ENCODE peak calls at places on chromosomes 3 and 15, in four cellular contexts. H, D, T and L are unnamed samples.

GRCh38 chr15:61327019-61327631 is 98.0 kb upstream of the RORA start:
- DNase-seq in H (no peak), D (no peak), T (no peak), L (no peak)

GRCh38 chr3:138578141-138578540 is 15.9 kb downstream of the CEP70 start:
- DNase-seq in H (no peak), D (no peak), T (no peak), L (no peak)

GRCh38 chr3:71690222-71690821 is 34.9 kb downstream of the EIF4E3 start:
- DNase-seq in H (peak), D (no peak), T (no peak), L (peak)

GRCh38 chr15:81190922-81191507 is 5.7 kb upstream of the IL16 start:
- DNase-seq in H (no peak), D (no peak), T (no peak), L (no peak)

GRCh38 chr15:95608371-95608770 is 722.1 kb upstream of the NR2F2 start:
- DNase-seq in H (no peak), D (no peak), T (no peak), L (no peak)

GRCh38 chr3:74079961-74080562 is 455.3 kb upstream of the PDZRN3 start:
- DNase-seq in H (no peak), D (no peak), T (no peak), L (no peak)

GRCh38 chr3:168002786-168003368 is 92.8 kb downstream of the GOLIM4 start:
- DNase-seq in H (peak), D (no peak), T (no peak), L (no peak)

GRCh38 chr15:70272565-70273355 is 175.0 kb upstream of the TLE3 start:
- DNase-seq in H (no peak), D (no peak), T (no peak), L (no peak)

GRCh38 chr15:80160570-80161156 is 7.9 kb downstream of the FAH start:
- DNase-seq in H (peak), D (no peak), T (peak), L (peak)

GRCh38 chr3:142977399-142977728 is 13.9 kb upstream of the PAQR9 start:
- DNase-seq in H (peak), D (no peak), T (no peak), L (no peak)

GRCh38 chr3:48406443-48407431 is 23.1 kb downstream of the PLXNB1 start:
- DNase-seq in H (no peak), D (no peak), T (no peak), L (no peak)

GRCh38 chr3:155809181-155809580 is 3.1 kb upstream of the C3orf33 start:
- DNase-seq in H (peak), D (no peak), T (no peak), L (no peak)

GRCh38 chr3:30646181-30646876 is 39.9 kb downstream of the TGFBR2 start:
- DNase-seq in H (no peak), D (no peak), T (no peak), L (peak)

GRCh38 chr15:49610166-49610918 is 10.3 kb downstream of the FAM227B start:
- DNase-seq in H (no peak), D (no peak), T (no peak), L (no peak)

GRCh38 chr3:9649791-9650521 is 651 bp downstream of the MTMR14 start:
- DNase-seq in H (no peak), D (no peak), T (no peak), L (no peak)

GRCh38 chr3:33883538-33884203 is 85.2 kb downstream of the PDCD6IP start:
- DNase-seq in H (peak), D (peak), T (peak), L (no peak)

GRCh38 chr3:146163584-146163983 is 2.6 kb upstream of the PLOD2 start:
- DNase-seq in H (peak), D (peak), T (no peak), L (peak)

GRCh38 chr15:77542491-77543001 is 90.2 kb downstream of the LINGO1 start:
- DNase-seq in H (peak), D (no peak), T (no peak), L (no peak)

GRCh38 chr15:69692342-69692741 is 239.7 kb downstream of the RPLP1 start:
- DNase-seq in H (no peak), D (no peak), T (no peak), L (no peak)

GRCh38 chr15:77455696-77456293 is 35.1 kb downstream of the HMG20A start:
- DNase-seq in H (peak), D (no peak), T (no peak), L (peak)

GRCh38 chr15:63369296-63369695 is 12.3 kb downstream of the CA12 start:
- DNase-seq in H (no peak), D (no peak), T (no peak), L (no peak)

GRCh38 chr15:32952901-32953889 is 235.4 kb downstream of the GREM1 start:
- DNase-seq in H (peak), D (no peak), T (no peak), L (no peak)

GRCh38 chr15:67174864-67175573 is 79.4 kb downstream of the AAGAB start:
- DNase-seq in H (no peak), D (peak), T (no peak), L (no peak)

GRCh38 chr15:91254766-91255165 is 154.7 kb downstream of the SV2B start:
- DNase-seq in H (no peak), D (no peak), T (no peak), L (no peak)

GRCh38 chr3:99753268-99753975 is 64.2 kb upstream of the CMSS1 start:
- DNase-seq in H (peak), D (peak), T (peak), L (no peak)

GRCh38 chr3:107443461-107443860 is 66.2 kb downstream of the CCDC54 start:
- DNase-seq in H (no peak), D (no peak), T (no peak), L (no peak)

GRCh38 chr15:76795217-76795616 is 109.9 kb downstream of the SCAPER start:
- DNase-seq in H (no peak), D (no peak), T (no peak), L (no peak)

DNA sequence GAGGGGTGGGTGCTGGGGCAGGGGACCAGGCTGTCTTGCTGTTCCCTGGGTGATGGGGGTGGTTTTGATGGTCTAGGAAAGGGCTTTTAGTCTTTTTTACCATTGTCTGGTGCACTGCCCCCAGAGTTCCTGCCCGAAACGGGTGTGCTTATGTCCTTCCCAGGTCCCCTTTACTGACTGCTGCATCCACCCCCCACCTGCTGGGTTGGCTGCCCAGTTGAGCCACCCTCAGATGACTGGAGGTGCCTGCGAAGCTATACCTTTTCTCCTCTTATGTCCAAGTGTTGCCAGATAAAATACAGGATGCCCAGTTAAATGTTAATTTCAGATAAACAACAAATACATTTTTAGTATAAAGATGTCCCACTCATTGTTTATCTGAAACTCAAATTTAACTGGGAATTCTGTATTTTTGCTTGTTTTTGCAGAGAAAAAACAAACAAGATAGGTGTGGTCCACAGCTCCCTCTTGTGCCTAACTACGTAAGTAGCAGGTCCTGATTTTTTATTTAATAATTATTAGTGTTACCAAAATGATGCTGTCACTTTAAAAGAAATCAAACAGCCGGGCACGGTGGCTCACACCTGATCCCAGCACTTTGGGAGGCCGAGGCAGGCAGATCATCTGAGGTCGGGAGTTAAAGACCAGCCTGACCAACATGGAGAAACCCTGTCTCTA is 6.1 kb upstream of the RPP14 start:
- DNase-seq in H (peak), D (no peak), T (peak), L (peak)
- TF ChIP-seq CTCF in H (peak), D (peak), T (peak), L (peak)

GRCh38 chr3:29582310-29582709 is 301.4 kb downstream of the RBMS3 start:
- DNase-seq in H (no peak), D (no peak), T (no peak), L (no peak)
- TF ChIP-seq CTCF in H (no peak), D (no peak), T (no peak), L (no peak)

DNA sequence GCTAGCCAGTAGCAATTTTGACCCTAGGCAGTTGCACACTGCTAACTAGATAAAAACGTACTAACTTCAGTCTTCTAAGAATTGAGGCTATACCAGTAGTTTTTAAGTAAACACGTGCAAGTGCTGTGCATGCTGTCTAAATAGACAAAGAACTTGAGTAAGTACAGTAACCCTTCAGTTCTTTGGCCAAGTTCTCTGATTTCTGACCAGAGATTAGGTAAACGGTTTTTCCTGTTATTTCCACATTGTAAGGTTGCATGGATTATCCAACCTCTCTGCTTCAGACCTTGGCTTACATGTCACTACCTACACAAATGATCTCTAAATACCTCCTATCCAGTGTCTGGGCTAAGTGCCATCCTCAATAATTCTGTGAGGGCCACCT is 892 bp upstream of the XXYLT1 start:
- DNase-seq in H (no peak), D (no peak), T (no peak), L (no peak)
- TF ChIP-seq CTCF in H (no peak), D (no peak), T (no peak), L (no peak)

GRCh38 chr3:128074851-128075515 is 22.7 kb downstream of the SEC61A1 start:
- DNase-seq in H (no peak), D (no peak), T (no peak), L (no peak)

GRCh38 chr3:128073185-128073725 is 21.0 kb downstream of the SEC61A1 start:
- DNase-seq in H (no peak), D (no peak), T (no peak), L (no peak)

GRCh38 chr3:128072454-128073184 is 20.4 kb downstream of the SEC61A1 start:
- DNase-seq in H (no peak), D (no peak), T (no peak), L (no peak)

GRCh38 chr3:128071771-128072453 is 19.7 kb downstream of the SEC61A1 start:
- DNase-seq in H (no peak), D (no peak), T (no peak), L (no peak)

GRCh38 chr3:128073807-128074206 is 21.6 kb downstream of the SEC61A1 start:
- DNase-seq in H (peak), D (no peak), T (no peak), L (no peak)
- TF ChIP-seq CTCF in H (no peak), D (no peak), T (no peak), L (no peak)

GRCh38 chr3:56254261-56254660 is 214.0 kb downstream of the ERC2 start:
- DNase-seq in H (no peak), D (no peak), T (no peak), L (no peak)

GRCh38 chr3:56257826-56258225 is 210.4 kb downstream of the ERC2 start:
- DNase-seq in H (no peak), D (no peak), T (no peak), L (no peak)

GRCh38 chr3:56260262-56260661 is 208.0 kb downstream of the ERC2 start:
- DNase-seq in H (no peak), D (no peak), T (no peak), L (no peak)

GRCh38 chr3:56251343-56251945 is 216.8 kb downstream of the ERC2 start:
- DNase-seq in H (peak), D (peak), T (peak), L (peak)

GRCh38 chr3:56254835-56255234 is 213.4 kb downstream of the ERC2 start:
- DNase-seq in H (no peak), D (no peak), T (no peak), L (no peak)
- TF ChIP-seq CTCF in H (peak), D (peak), T (peak), L (peak)

DNA sequence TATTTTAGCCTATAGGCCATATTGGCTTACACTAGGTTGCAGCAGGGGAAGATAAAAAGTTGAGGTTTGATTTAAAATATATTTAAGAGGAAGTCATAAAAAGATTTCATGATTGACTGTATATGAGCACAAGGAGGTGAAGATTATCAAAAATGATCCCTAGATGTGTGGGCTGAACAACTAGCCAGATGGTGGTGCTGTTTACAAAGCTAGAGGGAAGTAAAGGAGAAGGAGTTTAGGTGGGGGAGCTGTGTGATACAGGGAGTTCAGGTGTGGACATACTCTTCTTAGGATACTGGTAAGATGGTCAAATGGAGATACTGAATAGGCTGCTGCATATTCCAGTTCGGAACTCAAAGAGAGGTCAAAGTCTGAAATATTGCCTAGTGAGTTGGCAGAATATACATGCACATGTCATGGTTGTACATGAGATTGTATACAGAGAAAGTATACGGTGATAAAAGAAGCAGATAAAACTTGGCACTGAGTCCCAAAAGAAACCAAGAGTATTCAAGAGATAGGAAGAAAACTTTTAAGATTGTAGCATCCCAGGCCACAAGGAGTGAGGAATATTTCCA is 727.8 kb downstream of the NLGN1 start:
- DNase-seq in H (peak), D (no peak), T (peak), L (peak)
- TF ChIP-seq CTCF in H (peak), D (peak), T (peak), L (peak)

GRCh38 chr3:43970351-43970750 is 271.3 kb upstream of the TOPAZ1 start:
- DNase-seq in H (no peak), D (no peak), T (no peak), L (no peak)
- TF ChIP-seq CTCF in H (no peak), D (no peak), T (no peak), L (no peak)